ENCODE peak calls at places on chromosomes 13 and 19, in six cellular contexts. M, X, J, N, I and R are unnamed samples.

GRCh38 chr13:22964245-22964966 is 216.4 kb upstream of the SGCG start:
- DNase-seq in M (no peak), X (no peak), J (no peak), N (no peak), I (no peak), R (no peak)

GRCh38 chr19:50537306-50537685 is 23.6 kb upstream of the ASPDH start:
- DNase-seq in M (no peak), X (no peak), J (no peak), N (no peak), I (no peak), R (no peak)

GRCh38 chr13:112061367-112062046 is 5.4 kb upstream of the SOX1 start:
- DNase-seq in M (no peak), X (no peak), J (no peak), N (no peak), I (no peak), R (no peak)

GRCh38 chr19:47272448-47273312 is 2.0 kb upstream of the INAFM1 start:
- DNase-seq in M (peak; percentile 69), X (no peak), J (no peak), N (peak; percentile 7), I (peak; percentile 77), R (no peak)

GRCh38 chr13:23159205-23159586 is 21.6 kb upstream of the SGCG start:
- DNase-seq in M (no peak), X (peak; percentile 74), J (no peak), N (peak; percentile 31), I (no peak), R (no peak)

GRCh38 chr19:31592456-31592855 is 243.2 kb upstream of the TSHZ3 start:
- DNase-seq in M (no peak), X (no peak), J (no peak), N (no peak), I (no peak), R (no peak)

GRCh38 chr19:51359294-51359693 is 6.9 kb downstream of the ETFB start:
- DNase-seq in M (no peak), X (no peak), J (no peak), N (peak; percentile 70), I (no peak), R (no peak)

GRCh38 chr13:97259787-97260641 is 37.9 kb downstream of the MBNL2 start:
- DNase-seq in M (no peak), X (no peak), J (no peak), N (peak; percentile 49), I (no peak), R (no peak)

GRCh38 chr13:84571264-84571663 is 689.0 kb upstream of the SLITRK1 start:
- DNase-seq in M (no peak), X (no peak), J (no peak), N (no peak), I (no peak), R (no peak)

GRCh38 chr19:590396-590745 is 690 bp downstream of the HCN2 start:
- DNase-seq in M (no peak), X (peak; percentile 38), J (no peak), N (peak; percentile 11), I (no peak), R (no peak)

GRCh38 chr13:38462605-38463004 is 113.0 kb downstream of the UFM1 start:
- DNase-seq in M (no peak), X (no peak), J (no peak), N (no peak), I (no peak), R (no peak)

GRCh38 chr13:20161275-20161950 is 561 bp upstream of the GJA3 start:
- DNase-seq in M (peak; percentile 60), X (no peak), J (no peak), N (no peak), I (no peak), R (no peak)